ENCODE peak calls at places on chromosome 1, in five cellular contexts. One of them, this sample, is unnamed.

GRCh38 chr1:53348491-53349368 is 20.9 kb upstream of the LRP8 start:
- DNase-seq in ACHN: no peak
- DNase-seq in T-helper 2 cell: no peak
- DNase-seq in GM12865: no peak
- DNase-seq in kidney epithelial cell: no peak
- DNase-seq in this sample: peak; percentile 45

GRCh38 chr1:219220945-219221344 is 47.3 kb downstream of the LYPLAL1 start:
- DNase-seq in T-helper 2 cell: no peak
- DNase-seq in GM12865: peak; percentile 86
- DNase-seq in ACHN: no peak
- DNase-seq in kidney epithelial cell: no peak
- DNase-seq in this sample: no peak

GRCh38 chr1:12090326-12090725 is 27.2 kb downstream of the TNFRSF8 start:
- DNase-seq in T-helper 2 cell: no peak
- DNase-seq in GM12865: no peak
- DNase-seq in ACHN: no peak
- DNase-seq in kidney epithelial cell: no peak
- DNase-seq in this sample: no peak

GRCh38 chr1:27906764-27907163 is 28.0 kb upstream of the SMPDL3B start:
- DNase-seq in ACHN: no peak
- DNase-seq in T-helper 2 cell: no peak
- DNase-seq in kidney epithelial cell: no peak
- DNase-seq in GM12865: no peak
- DNase-seq in this sample: no peak

GRCh38 chr1:177077734-177078489 is 86.6 kb downstream of the ASTN1 start:
- DNase-seq in T-helper 2 cell: no peak
- DNase-seq in GM12865: no peak
- DNase-seq in ACHN: peak; percentile 70
- DNase-seq in kidney epithelial cell: peak; percentile 31
- DNase-seq in this sample: no peak

GRCh38 chr1:235203428-235203827 is 42.4 kb upstream of the RBM34 start:
- DNase-seq in GM12865: no peak
- DNase-seq in ACHN: no peak
- DNase-seq in T-helper 2 cell: no peak
- DNase-seq in kidney epithelial cell: no peak
- DNase-seq in this sample: no peak

GRCh38 chr1:111907321-111907720 is 82.1 kb downstream of the KCND3 start:
- DNase-seq in T-helper 2 cell: no peak
- DNase-seq in ACHN: no peak
- DNase-seq in kidney epithelial cell: no peak
- DNase-seq in GM12865: no peak
- DNase-seq in this sample: peak; percentile 14

GRCh38 chr1:168488153-168488552 is 55.6 kb downstream of the XCL2 start:
- DNase-seq in ACHN: no peak
- DNase-seq in GM12865: no peak
- DNase-seq in T-helper 2 cell: no peak
- DNase-seq in kidney epithelial cell: no peak
- DNase-seq in this sample: peak; percentile 86